ENCODE peak calls at places on chromosomes 6 and 20, in four cellular contexts. E, G, I and H are unnamed samples.
A peak's percentile ranks its signal among the peaks of the same experiment; 100 is the strongest.

GRCh38 chr6:27472182-27472616 is 706 bp downstream of the ZNF184 start:
- DNase-seq in I (peak; percentile 80), E (peak; percentile 67), G (peak; percentile 86), H (peak; percentile 65)

GRCh38 chr6:139996253-139996834 is 621.9 kb upstream of the CITED2 start:
- DNase-seq in E (no peak), I (peak; percentile 86), G (no peak), H (no peak)

GRCh38 chr20:15163632-15164031 is 826.2 kb upstream of the FLRT3 start:
- DNase-seq in G (no peak), E (no peak), I (no peak), H (no peak)

GRCh38 chr6:63904844-63905243 is 269.2 kb downstream of the PHF3 start:
- DNase-seq in E (no peak), G (no peak), I (no peak), H (no peak)

GRCh38 chr6:48813821-48814220 is 649.2 kb downstream of the MMUT start:
- DNase-seq in G (no peak), E (no peak), I (no peak), H (no peak)

GRCh38 chr20:833450-834150 is at the start of gene FAM110A:
- DNase-seq in E (peak; percentile 94), G (peak; percentile 96), I (peak; percentile 97), H (peak; percentile 97)

GRCh38 chr20:2750343-2751251 is 49.8 kb downstream of the CPXM1 start:
- DNase-seq in E (no peak), G (no peak), I (peak; percentile 65), H (no peak)

GRCh38 chr20:15257471-15257870 is 920.1 kb upstream of the FLRT3 start:
- DNase-seq in I (no peak), G (no peak), E (no peak), H (no peak)

GRCh38 chr20:62961310-62961783 is 8.8 kb downstream of the SLC17A9 start:
- DNase-seq in G (no peak), E (no peak), I (no peak), H (no peak)

GRCh38 chr20:25072226-25072811 is 9.6 kb downstream of the VSX1 start:
- DNase-seq in E (no peak), G (no peak), I (no peak), H (no peak)

GRCh38 chr6:127690092-127690491 is 113.1 kb downstream of the C6orf58 start:
- DNase-seq in I (peak; percentile 26), E (no peak), G (no peak), H (no peak)

GRCh38 chr6:104134876-104135275 is 724.8 kb downstream of the HACE1 start:
- DNase-seq in I (peak; percentile 35), G (no peak), E (no peak), H (no peak)

GRCh38 chr6:36706339-36706738 is 8.7 kb downstream of the RAB44 start:
- DNase-seq in G (no peak), E (no peak), I (no peak), H (no peak)

GRCh38 chr20:53421343-53421742 is 172.3 kb downstream of the ZNF217 start:
- DNase-seq in G (no peak), I (no peak), E (no peak), H (no peak)

GRCh38 chr20:53422039-53422438 is 171.6 kb downstream of the ZNF217 start:
- DNase-seq in E (no peak), I (no peak), G (no peak), H (no peak)

GRCh38 chr20:53425930-53426329 is 167.7 kb downstream of the ZNF217 start:
- DNase-seq in I (no peak), E (no peak), G (no peak), H (no peak)

GRCh38 chr20:53425481-53425880 is 168.2 kb downstream of the ZNF217 start:
- DNase-seq in I (no peak), E (no peak), G (no peak), H (no peak)

GRCh38 chr20:53423587-53424146 is 170.0 kb downstream of the ZNF217 start:
- DNase-seq in I (no peak), G (no peak), E (no peak), H (no peak)
- H3K27ac ChIP-seq in I (no peak overlapping the region), G (no peak overlapping the region), E (no peak overlapping the region), H (no peak overlapping the region)

DNA sequence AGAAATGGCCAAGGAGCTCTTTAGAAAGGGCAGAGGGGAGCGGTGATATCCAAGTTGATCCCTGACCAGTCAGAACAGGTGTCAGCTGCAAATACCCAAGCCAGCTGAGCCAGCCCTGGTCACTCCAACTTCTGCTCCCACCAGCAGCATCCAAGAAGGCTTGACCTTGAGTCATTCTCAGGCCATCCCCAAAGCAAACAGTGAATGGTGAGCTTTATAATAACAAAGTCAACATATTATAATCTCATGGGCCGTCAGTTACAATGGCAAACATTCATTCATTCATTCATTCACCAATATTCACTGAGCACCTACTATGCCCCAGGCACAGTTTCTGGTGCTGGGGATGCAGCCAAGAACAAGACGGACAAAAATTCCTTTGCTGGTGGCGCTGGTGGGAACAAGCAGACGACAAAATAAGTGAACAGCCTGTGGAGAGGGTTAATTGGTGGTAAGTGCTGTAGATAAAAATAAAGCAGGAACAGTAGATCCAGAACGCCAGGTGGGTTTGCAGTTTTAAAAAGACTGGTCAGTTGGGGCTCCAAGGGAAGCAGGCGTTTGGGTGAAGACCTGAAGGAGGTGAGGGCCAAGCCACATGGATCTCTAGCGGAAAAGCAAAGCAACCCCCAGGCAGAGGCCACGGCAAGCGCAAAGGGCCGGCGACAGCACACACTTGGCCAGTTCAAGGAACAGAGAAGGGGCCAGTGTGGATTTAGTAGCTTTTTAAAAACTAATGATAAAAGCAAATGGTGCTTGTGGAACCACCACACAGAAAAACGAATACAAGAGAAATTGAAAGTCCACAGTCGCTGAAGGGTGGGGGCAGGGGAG is 131.8 kb upstream of the PTPN1 start:
- DNase-seq in E (no peak), I (no peak), G (no peak), H (no peak)
- H3K27ac ChIP-seq in E (no peak overlapping the region), I (no peak overlapping the region), G (no peak overlapping the region), H (peak overlapping the region; percentile 75)

DNA sequence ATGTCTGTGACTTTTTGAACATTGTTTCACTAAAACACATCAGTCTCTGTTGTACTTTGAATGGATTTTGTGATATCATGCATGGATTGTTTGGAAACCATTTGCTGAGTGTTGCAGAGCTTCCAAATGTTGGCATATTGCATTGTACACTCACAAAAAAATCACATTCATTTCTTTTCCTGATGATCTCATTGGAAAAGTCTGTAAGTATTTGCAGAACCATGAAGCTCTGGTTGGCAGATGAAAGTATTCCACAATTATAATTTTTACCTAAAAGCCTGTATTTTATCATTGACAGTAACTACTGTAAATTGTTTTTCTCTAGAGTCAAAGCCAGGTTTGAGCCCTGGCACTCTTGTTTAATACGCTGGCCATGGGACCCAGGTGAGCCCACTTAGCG is 42.1 kb downstream of the VAPB start:
- DNase-seq in I (no peak), G (no peak), E (no peak), H (no peak)
- H3K27ac ChIP-seq in I (no peak overlapping the region), G (no peak overlapping the region), E (no peak overlapping the region), H (peak overlapping the region; percentile 82)

GRCh38 chr6:112038268-112038667 is 15.6 kb upstream of the CCN6 start:
- DNase-seq in E (no peak), G (no peak), I (no peak), H (no peak)
- H3K27ac ChIP-seq in E (no peak overlapping the region), G (no peak overlapping the region), I (no peak overlapping the region), H (peak overlapping the region; percentile 55)

GRCh38 chr6:57305754-57306153 is 11.7 kb upstream of the PRIM2 start:
- DNase-seq in I (no peak), E (no peak), G (no peak), H (no peak)
- H3K27ac ChIP-seq in I (no peak overlapping the region), E (no peak overlapping the region), G (no peak overlapping the region), H (no peak overlapping the region)

DNA sequence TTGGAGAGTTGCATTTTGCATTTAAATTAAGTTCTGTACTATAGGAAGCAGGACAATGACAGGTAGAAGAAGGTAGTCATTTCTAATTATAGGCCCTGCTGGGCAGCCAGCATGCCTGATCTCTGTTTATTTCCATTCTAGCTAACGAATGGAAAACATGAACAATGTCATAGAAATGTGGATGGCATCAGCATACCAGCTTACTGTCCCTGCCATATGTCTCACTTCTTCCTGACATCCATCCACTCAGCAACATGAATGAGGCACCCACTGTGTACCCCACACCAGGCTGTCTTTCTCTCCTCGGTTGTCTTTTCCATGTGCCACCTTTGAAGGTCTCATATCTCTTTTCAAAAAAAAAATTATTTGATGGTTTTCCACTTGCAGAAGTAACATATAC is 11.1 kb downstream of the ADTRP start:
- DNase-seq in G (no peak), I (no peak), E (no peak), H (no peak)
- H3K27ac ChIP-seq in G (no peak overlapping the region), I (no peak overlapping the region), E (no peak overlapping the region), H (no peak overlapping the region)

GRCh38 chr6:35318200-35318844 is 20.7 kb downstream of the DEF6 start:
- DNase-seq in I (peak; percentile 96), G (no peak), E (no peak), H (peak; percentile 82)
- H3K27ac ChIP-seq in I (no peak overlapping the region), G (no peak overlapping the region), E (peak overlapping the region; percentile 12), H (no peak overlapping the region)

GRCh38 chr20:45032781-45033180 is 66.5 kb downstream of the STK4 start:
- DNase-seq in G (no peak), I (no peak), E (no peak), H (no peak)
- H3K27ac ChIP-seq in G (no peak overlapping the region), I (no peak overlapping the region), E (no peak overlapping the region), H (no peak overlapping the region)

GRCh38 chr20:18749528-18749927 is 64.1 kb upstream of the SCP2D1 start:
- DNase-seq in E (no peak), I (no peak), G (no peak), H (no peak)
- H3K27ac ChIP-seq in E (no peak overlapping the region), I (no peak overlapping the region), G (no peak overlapping the region), H (no peak overlapping the region)

DNA sequence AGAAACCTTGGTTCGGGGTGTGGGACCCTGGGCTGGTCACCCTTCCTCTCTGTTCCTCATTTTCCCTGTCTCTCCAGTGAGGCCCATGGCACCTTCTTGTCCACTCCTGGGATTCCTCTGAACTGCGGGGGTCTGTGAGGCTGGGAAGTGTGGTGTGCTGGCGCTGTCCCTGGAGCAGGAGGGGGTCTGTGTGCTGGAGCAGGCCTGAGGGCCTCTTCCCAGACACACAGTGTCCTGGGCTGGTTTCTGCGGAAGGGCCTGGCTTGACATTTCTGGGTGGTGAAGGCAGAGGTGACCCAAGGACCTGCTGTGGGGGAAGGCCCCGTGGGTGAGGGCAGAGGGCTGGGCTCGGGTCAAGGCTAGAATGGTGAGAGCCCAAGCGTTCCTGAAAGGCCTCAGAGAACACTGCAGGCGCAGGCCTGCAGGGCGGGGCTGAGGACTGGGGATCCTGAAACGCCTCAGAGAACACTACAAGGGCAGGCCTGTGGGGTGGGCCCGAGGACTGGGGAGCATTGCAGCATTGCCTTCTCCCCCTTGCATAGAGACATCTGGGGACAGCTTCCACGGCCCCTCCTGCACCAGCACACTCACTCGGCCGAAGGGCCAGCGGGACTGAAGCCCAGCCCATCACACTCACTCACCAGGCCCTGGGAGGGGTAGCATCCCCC is 10.6 kb upstream of the BAK1 start:
- DNase-seq in I (peak; percentile 53), E (no peak), G (no peak), H (peak; percentile 75)
- H3K27ac ChIP-seq in I (peak overlapping the region; percentile 28), E (no peak overlapping the region), G (no peak overlapping the region), H (peak overlapping the region; percentile 91)